ENCODE peak calls at places on chromosomes 4 and X, in five cellular contexts. One of them, this sample, is unnamed.

GRCh38 chrX:132401935-132402334 is 86.9 kb downstream of the MBNL3 start:
- DNase-seq in GM04504: no peak
- DNase-seq in MG63: no peak
- DNase-seq in posterior cingulate gyrus: no peak
- DNase-seq in NCI-H1417 treated with DMSO at 0.1 percent for 48 hours: no peak
- DNase-seq in this sample: no peak

GRCh38 chrX:144849141-144849540 is 398.2 kb upstream of the SPANXN1 start:
- DNase-seq in MG63: no peak
- DNase-seq in GM04504: no peak
- DNase-seq in NCI-H1417 treated with DMSO at 0.1 percent for 48 hours: no peak
- DNase-seq in posterior cingulate gyrus: no peak
- DNase-seq in this sample: no peak

GRCh38 chr4:173518419-173519102 is 11.5 kb downstream of the HAND2 start:
- DNase-seq in GM04504: no peak
- DNase-seq in MG63: no peak
- DNase-seq in posterior cingulate gyrus: no peak
- DNase-seq in NCI-H1417 treated with DMSO at 0.1 percent for 48 hours: no peak
- DNase-seq in this sample: no peak

GRCh38 chr4:150962245-150962644 is 52.8 kb downstream of the LRBA start:
- DNase-seq in posterior cingulate gyrus: no peak
- DNase-seq in MG63: no peak
- DNase-seq in NCI-H1417 treated with DMSO at 0.1 percent for 48 hours: no peak
- DNase-seq in GM04504: no peak
- DNase-seq in this sample: no peak

GRCh38 chr4:2833671-2834000 is 10.0 kb upstream of the ADD1 start:
- DNase-seq in MG63: no peak
- DNase-seq in NCI-H1417 treated with DMSO at 0.1 percent for 48 hours: no peak
- DNase-seq in GM04504: no peak
- DNase-seq in posterior cingulate gyrus: no peak
- DNase-seq in this sample: no peak

GRCh38 chrX:149871940-149872339 is 9.0 kb upstream of the MAGEA8 start:
- DNase-seq in MG63: no peak
- DNase-seq in posterior cingulate gyrus: no peak
- DNase-seq in NCI-H1417 treated with DMSO at 0.1 percent for 48 hours: no peak
- DNase-seq in GM04504: no peak
- DNase-seq in this sample: peak; percentile 69

GRCh38 chrX:125436855-125437254 is 117.2 kb downstream of the TEX13C start:
- DNase-seq in MG63: no peak
- DNase-seq in NCI-H1417 treated with DMSO at 0.1 percent for 48 hours: no peak
- DNase-seq in posterior cingulate gyrus: no peak
- DNase-seq in GM04504: no peak
- DNase-seq in this sample: no peak

GRCh38 chr4:181150173-181150572 is 1093.0 kb upstream of the TENM3 start:
- DNase-seq in MG63: no peak
- DNase-seq in NCI-H1417 treated with DMSO at 0.1 percent for 48 hours: no peak
- DNase-seq in GM04504: no peak
- DNase-seq in posterior cingulate gyrus: no peak
- DNase-seq in this sample: no peak